ENCODE peak calls at places on chromosomes 16 and 17, in eight cellular contexts. K, G, N, S, E, M, D and L are unnamed samples.

GRCh38 chr16:81583893-81584705 is 139.5 kb downstream of the CMIP start:
- DNase-seq in K (peak; percentile 79), G (peak; percentile 73), N (peak; percentile 75), S (peak; percentile 8), E (peak; percentile 61), M (no peak), D (peak; percentile 67), L (no peak)

GRCh38 chr17:67421869-67422273 is 44.8 kb downstream of the PITPNC1 start:
- DNase-seq in K (peak; percentile 95), G (no peak), N (peak; percentile 65), S (peak; percentile 99), E (peak; percentile 99), M (no peak), D (peak; percentile 96), L (no peak)

GRCh38 chr16:81928975-81929374 is 82.3 kb downstream of the SDR42E1 start:
- DNase-seq in K (no peak), G (peak; percentile 77), N (no peak), S (no peak), E (no peak), M (no peak), D (no peak), L (no peak)

GRCh38 chr16:84925092-84925772 is 86.1 kb downstream of the ZDHHC7 start:
- DNase-seq in K (peak; percentile 60), G (peak; percentile 75), N (peak; percentile 78), S (peak; percentile 38), E (peak; percentile 46), M (no peak), D (peak; percentile 39), L (peak; percentile 66)

GRCh38 chr17:15741624-15742023 is 9.5 kb downstream of the TBC1D26 start:
- DNase-seq in K (no peak), G (no peak), N (no peak), S (no peak), E (no peak), M (no peak), D (no peak), L (no peak)

GRCh38 chr16:56109205-56109604 is 82.1 kb upstream of the GNAO1 start:
- DNase-seq in K (no peak), G (no peak), N (no peak), S (no peak), E (no peak), M (no peak), D (no peak), L (no peak)

GRCh38 chr17:9381068-9381467 is 194.6 kb downstream of the STX8 start:
- DNase-seq in K (no peak), G (no peak), N (no peak), S (peak; percentile 75), E (no peak), M (no peak), D (no peak), L (no peak)

GRCh38 chr17:1110844-1111598 is 68.8 kb downstream of the ABR start:
- DNase-seq in K (peak; percentile 90), G (peak; percentile 87), N (peak; percentile 83), S (peak; percentile 90), E (peak; percentile 85), M (peak; percentile 95), D (peak; percentile 70), L (peak; percentile 60)

GRCh38 chr16:54193656-54194007 is 93.0 kb downstream of the IRX3 start:
- DNase-seq in K (peak; percentile 47), G (peak; percentile 87), N (peak; percentile 78), S (peak; percentile 80), E (peak; percentile 62), M (peak; percentile 89), D (no peak), L (peak; percentile 84)
- H3K4me3 ChIP-seq in K (no peak overlapping the region), G (peak overlapping the region; percentile 43), N (no peak overlapping the region), S (no peak overlapping the region), E (peak overlapping the region; percentile 26), M (peak overlapping the region; percentile 65), D (no peak overlapping the region), L (peak overlapping the region; percentile 32)

GRCh38 chr17:50749243-50749642 is 18.1 kb downstream of the ANKRD40CL start:
- DNase-seq in K (no peak), G (no peak), N (no peak), S (no peak), E (no peak), M (no peak), D (no peak), L (no peak)
- TF ChIP-seq CTCF in K (no peak), G (no peak), N (no peak), S (no peak), E (no peak), M (no peak), D (no peak), L (no peak)

DNA sequence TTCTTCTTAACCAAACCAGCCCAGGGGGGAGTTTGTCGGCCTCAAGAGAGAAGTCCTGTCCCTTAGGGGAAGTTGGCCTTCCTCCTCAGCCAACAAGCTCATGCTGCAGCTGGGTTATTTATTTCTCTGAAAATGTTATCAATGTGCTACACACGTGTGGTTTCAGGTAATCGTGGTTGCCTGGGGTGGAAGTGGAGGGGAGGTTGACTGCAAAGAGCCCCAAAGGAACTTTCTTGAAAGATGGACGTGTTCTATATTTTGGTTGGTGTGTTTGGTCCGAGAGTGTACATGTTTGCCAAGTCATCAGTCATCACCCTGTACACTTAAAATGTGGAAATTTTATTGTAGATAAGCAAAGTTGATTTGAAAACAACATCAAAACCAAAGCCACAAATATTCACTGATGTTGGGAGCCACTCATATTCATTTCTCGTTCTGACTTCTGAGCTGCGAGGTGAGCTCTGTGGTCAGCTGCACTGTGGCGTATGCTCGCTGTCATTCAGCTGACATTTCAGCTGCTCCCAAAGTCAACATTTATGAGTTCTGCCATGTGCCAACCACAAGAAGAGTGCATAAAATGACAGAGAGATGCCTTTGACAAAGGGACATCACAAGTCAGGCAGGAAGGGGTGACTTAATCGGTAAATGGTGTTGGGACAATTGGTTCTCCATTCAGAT is 26.5 kb upstream of the ADGRG1 start:
- DNase-seq in K (no peak), G (no peak), N (no peak), S (no peak), E (no peak), M (peak; percentile 17), D (no peak), L (no peak)
- H3K4me3 ChIP-seq in K (no peak overlapping the region), G (no peak overlapping the region), N (no peak overlapping the region), S (no peak overlapping the region), E (no peak overlapping the region), M (no peak overlapping the region), D (no peak overlapping the region), L (no peak overlapping the region)

DNA sequence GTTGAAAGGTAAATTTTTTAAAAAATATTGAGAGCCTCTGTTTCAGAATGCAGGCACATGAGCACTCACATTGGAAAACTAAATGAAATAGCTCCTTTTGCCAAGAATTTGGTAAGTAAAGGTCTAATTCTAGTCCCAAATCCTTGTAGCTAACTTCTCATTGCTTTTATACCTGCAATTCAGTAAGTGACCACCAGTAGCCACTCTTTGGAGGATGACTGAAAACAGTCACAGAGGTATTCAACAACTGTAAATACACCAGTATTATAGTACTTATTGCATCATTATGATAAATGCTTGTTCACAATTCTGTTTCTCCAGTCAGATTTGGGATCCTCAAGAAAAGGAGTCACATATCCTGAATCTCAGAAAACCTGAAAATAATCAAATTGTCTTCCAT is 562.4 kb upstream of the CDH11 start:
- DNase-seq in K (no peak), G (no peak), N (no peak), S (no peak), E (no peak), M (no peak), D (no peak), L (no peak)
- TF ChIP-seq CTCF in K (no peak), G (no peak), N (no peak), S (peak; percentile 12), E (peak; percentile 30), M (no peak), D (no peak), L (peak; percentile 46)

GRCh38 chr16:25692307-25692706 is 548 bp downstream of the HS3ST4 start:
- DNase-seq in K (no peak), G (no peak), N (no peak), S (no peak), E (no peak), M (no peak), D (no peak), L (no peak)
- H3K4me3 ChIP-seq in K (peak overlapping the region; percentile 43), G (no peak overlapping the region), N (no peak overlapping the region), S (no peak overlapping the region), E (no peak overlapping the region), M (peak overlapping the region; percentile 66), D (no peak overlapping the region), L (no peak overlapping the region)